ENCODE peak calls at places on chromosomes 13 and 19, in five cellular contexts. One of them, this sample, is unnamed.

GRCh38 chr13:112448621-112449544 is 72.7 kb downstream of the SPACA7 start:
- DNase-seq in gastrocnemius medialis: no peak
- DNase-seq in body of pancreas: no peak
- DNase-seq in transverse colon: no peak
- DNase-seq in keratinocyte: no peak
- DNase-seq in this sample: no peak

GRCh38 chr19:40421468-40421778 is 4.4 kb downstream of the SERTAD1 start:
- DNase-seq in transverse colon: no peak
- DNase-seq in gastrocnemius medialis: no peak
- DNase-seq in keratinocyte: no peak
- DNase-seq in body of pancreas: no peak
- DNase-seq in this sample: no peak

GRCh38 chr19:29381353-29382203 is 144.2 kb upstream of the VSTM2B start:
- DNase-seq in body of pancreas: no peak
- DNase-seq in transverse colon: no peak
- DNase-seq in keratinocyte: no peak
- DNase-seq in gastrocnemius medialis: no peak
- DNase-seq in this sample: no peak

GRCh38 chr19:53002479-53002878 is 11.2 kb upstream of the ERVV-1 start:
- DNase-seq in keratinocyte: no peak
- DNase-seq in body of pancreas: no peak
- DNase-seq in gastrocnemius medialis: no peak
- DNase-seq in transverse colon: no peak
- DNase-seq in this sample: no peak

GRCh38 chr19:3849092-3849491 is 19.7 kb downstream of the ZFR2 start:
- DNase-seq in gastrocnemius medialis: no peak
- DNase-seq in transverse colon: peak; percentile 22
- DNase-seq in keratinocyte: no peak
- DNase-seq in body of pancreas: no peak
- DNase-seq in this sample: peak; percentile 82

GRCh38 chr13:57634829-57635165 is 3.3 kb downstream of the PCDH17 start:
- DNase-seq in gastrocnemius medialis: no peak
- DNase-seq in body of pancreas: peak; percentile 20
- DNase-seq in keratinocyte: no peak
- DNase-seq in transverse colon: no peak
- DNase-seq in this sample: no peak

GRCh38 chr13:74768521-74769090 is 634.4 kb upstream of the KLF12 start:
- DNase-seq in transverse colon: no peak
- DNase-seq in keratinocyte: no peak
- DNase-seq in body of pancreas: no peak
- DNase-seq in gastrocnemius medialis: no peak
- DNase-seq in this sample: no peak

GRCh38 chr19:18895038-18895827 is 725 bp downstream of the CERS1 start:
- DNase-seq in body of pancreas: peak; percentile 33
- DNase-seq in transverse colon: peak; percentile 31
- DNase-seq in gastrocnemius medialis: peak; percentile 68
- DNase-seq in keratinocyte: no peak
- DNase-seq in this sample: peak; percentile 91

GRCh38 chr13:23696610-23697009 is 126.4 kb downstream of the TNFRSF19 start:
- DNase-seq in gastrocnemius medialis: no peak
- DNase-seq in keratinocyte: no peak
- DNase-seq in transverse colon: no peak
- DNase-seq in body of pancreas: no peak
- DNase-seq in this sample: no peak

GRCh38 chr19:46610851-46611770 is 10.0 kb downstream of the CALM3 start:
- DNase-seq in keratinocyte: no peak
- DNase-seq in transverse colon: peak; percentile 15
- DNase-seq in gastrocnemius medialis: peak; percentile 8
- DNase-seq in body of pancreas: no peak
- DNase-seq in this sample: peak; percentile 6

GRCh38 chr13:45544520-45544919 is 71.0 kb downstream of the ERICH6B start:
- DNase-seq in body of pancreas: no peak
- DNase-seq in transverse colon: no peak
- DNase-seq in gastrocnemius medialis: no peak
- DNase-seq in keratinocyte: no peak
- DNase-seq in this sample: no peak

GRCh38 chr13:45474584-45475454 is 10.1 kb downstream of the COG3 start:
- DNase-seq in keratinocyte: no peak
- DNase-seq in gastrocnemius medialis: no peak
- DNase-seq in transverse colon: no peak
- DNase-seq in body of pancreas: no peak
- DNase-seq in this sample: no peak

GRCh38 chr19:35296644-35297514 is 4.9 kb downstream of the MAG start:
- DNase-seq in body of pancreas: no peak
- DNase-seq in keratinocyte: no peak
- DNase-seq in gastrocnemius medialis: no peak
- DNase-seq in transverse colon: no peak
- DNase-seq in this sample: no peak

GRCh38 chr19:35297515-35297848 is 5.5 kb downstream of the MAG start:
- DNase-seq in body of pancreas: no peak
- DNase-seq in transverse colon: no peak
- DNase-seq in keratinocyte: no peak
- DNase-seq in gastrocnemius medialis: no peak
- DNase-seq in this sample: no peak

GRCh38 chr19:35295453-35295791 is 3.5 kb downstream of the MAG start:
- DNase-seq in transverse colon: no peak
- DNase-seq in gastrocnemius medialis: no peak
- DNase-seq in keratinocyte: no peak
- DNase-seq in body of pancreas: no peak
- DNase-seq in this sample: no peak

GRCh38 chr19:35294859-35295258 is 2.9 kb downstream of the MAG start:
- DNase-seq in gastrocnemius medialis: no peak
- DNase-seq in transverse colon: no peak
- DNase-seq in keratinocyte: no peak
- DNase-seq in body of pancreas: no peak
- DNase-seq in this sample: no peak

GRCh38 chr19:35295792-35296462 is 4.0 kb downstream of the MAG start:
- DNase-seq in transverse colon: peak; percentile 16
- DNase-seq in body of pancreas: no peak
- DNase-seq in keratinocyte: no peak
- DNase-seq in gastrocnemius medialis: no peak
- DNase-seq in this sample: no peak
- H3K27ac ChIP-seq in transverse colon: no peak overlapping the region
- H3K27ac ChIP-seq in body of pancreas: no peak overlapping the region
- H3K27ac ChIP-seq in keratinocyte: no peak overlapping the region
- H3K27ac ChIP-seq in gastrocnemius medialis: no peak overlapping the region
- H3K27ac ChIP-seq in this sample: no peak overlapping the region

GRCh38 chr19:51926784-51927741 is at the start of gene ZNF613:
- DNase-seq in keratinocyte: peak; percentile 65
- DNase-seq in gastrocnemius medialis: peak; percentile 83
- DNase-seq in body of pancreas: peak; percentile 92
- DNase-seq in transverse colon: peak; percentile 91
- DNase-seq in this sample: peak; percentile 92
- TF ChIP-seq CTCF in keratinocyte: no peak
- TF ChIP-seq CTCF in gastrocnemius medialis: no peak
- TF ChIP-seq CTCF in body of pancreas: peak; percentile 45
- TF ChIP-seq CTCF in transverse colon: no peak
- TF ChIP-seq CTCF in this sample: peak; percentile 4

GRCh38 chr19:55406869-55407624 is 541 bp downstream of the UBE2S start:
- DNase-seq in keratinocyte: no peak
- DNase-seq in transverse colon: peak; percentile 51
- DNase-seq in gastrocnemius medialis: no peak
- DNase-seq in body of pancreas: peak; percentile 42
- DNase-seq in this sample: no peak
- H3K36me3 ChIP-seq in keratinocyte: peaks cover 35% of the 10 kb centered on the region
- H3K36me3 ChIP-seq in transverse colon: no peaks in the 10 kb centered on the region
- H3K36me3 ChIP-seq in gastrocnemius medialis: peaks cover 13% of the 10 kb centered on the region
- H3K36me3 ChIP-seq in body of pancreas: no peaks in the 10 kb centered on the region
- H3K36me3 ChIP-seq in this sample: peaks cover 52% of the 10 kb centered on the region

DNA sequence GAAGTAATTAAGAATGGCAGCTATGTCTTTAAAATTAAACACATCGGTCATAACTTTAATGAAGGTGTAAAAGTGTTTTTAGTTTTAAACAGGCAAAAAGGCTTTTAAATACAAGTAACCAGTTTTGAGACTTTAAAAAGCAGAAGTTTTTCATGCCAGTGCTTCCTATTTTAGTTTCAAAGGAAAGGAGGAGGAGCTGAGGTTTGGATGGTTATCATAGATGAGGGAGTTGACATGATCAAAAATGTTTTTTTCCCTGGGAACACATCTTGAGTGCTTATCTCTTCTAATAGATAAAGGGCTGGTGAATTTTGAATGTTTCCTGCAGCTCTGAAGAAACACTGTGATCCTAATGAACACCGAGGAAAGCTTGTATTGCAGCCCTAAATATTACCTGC is 42.9 kb downstream of the LRCH1 start:
- DNase-seq in keratinocyte: no peak
- DNase-seq in transverse colon: no peak
- DNase-seq in gastrocnemius medialis: no peak
- DNase-seq in body of pancreas: no peak
- DNase-seq in this sample: no peak
- H3K27ac ChIP-seq in keratinocyte: peak overlapping the region; percentile 49
- H3K27ac ChIP-seq in transverse colon: peak overlapping the region; percentile 57
- H3K27ac ChIP-seq in gastrocnemius medialis: peak overlapping the region; percentile 52
- H3K27ac ChIP-seq in body of pancreas: no peak overlapping the region
- H3K27ac ChIP-seq in this sample: no peak overlapping the region

GRCh38 chr19:7933411-7933810 is 7.5 kb upstream of the CTXN1 start:
- DNase-seq in keratinocyte: no peak
- DNase-seq in gastrocnemius medialis: no peak
- DNase-seq in transverse colon: no peak
- DNase-seq in body of pancreas: no peak
- DNase-seq in this sample: no peak
- TF ChIP-seq CTCF in keratinocyte: peak; percentile 45
- TF ChIP-seq CTCF in gastrocnemius medialis: no peak
- TF ChIP-seq CTCF in transverse colon: no peak
- TF ChIP-seq CTCF in body of pancreas: no peak
- TF ChIP-seq CTCF in this sample: peak; percentile 65